ENCODE peak calls at places on chromosomes 3 and 15, in six cellular contexts. One of them, this sample, is unnamed.

GRCh38 chr15:65213241-65213640 is 2.0 kb upstream of the CILP start:
- DNase-seq in K562: no peak
- DNase-seq in CD8-positive, alpha-beta T cell: no peak
- DNase-seq in spleen: no peak
- DNase-seq in gastrocnemius medialis: peak; percentile 39
- DNase-seq in neural progenitor cell: no peak
- DNase-seq in this sample: no peak

GRCh38 chr3:162143181-162143580 is 646.6 kb downstream of the OTOL1 start:
- DNase-seq in spleen: no peak
- DNase-seq in gastrocnemius medialis: no peak
- DNase-seq in K562: no peak
- DNase-seq in neural progenitor cell: no peak
- DNase-seq in CD8-positive, alpha-beta T cell: no peak
- DNase-seq in this sample: no peak

GRCh38 chr3:39222939-39223338 is 30.5 kb upstream of the XIRP1 start:
- DNase-seq in spleen: no peak
- DNase-seq in CD8-positive, alpha-beta T cell: no peak
- DNase-seq in K562: no peak
- DNase-seq in neural progenitor cell: no peak
- DNase-seq in gastrocnemius medialis: no peak
- DNase-seq in this sample: no peak

GRCh38 chr15:65903296-65904073 is 34.2 kb downstream of the RAB11A start:
- DNase-seq in K562: no peak
- DNase-seq in CD8-positive, alpha-beta T cell: no peak
- DNase-seq in neural progenitor cell: no peak
- DNase-seq in gastrocnemius medialis: no peak
- DNase-seq in spleen: no peak
- DNase-seq in this sample: no peak

GRCh38 chr3:39814007-39814406 is 4.6 kb downstream of the MYRIP start:
- DNase-seq in K562: no peak
- DNase-seq in spleen: no peak
- DNase-seq in gastrocnemius medialis: no peak
- DNase-seq in neural progenitor cell: no peak
- DNase-seq in CD8-positive, alpha-beta T cell: no peak
- DNase-seq in this sample: no peak

GRCh38 chr3:32847520-32847919 is 29.7 kb downstream of the TRIM71 start:
- DNase-seq in CD8-positive, alpha-beta T cell: no peak
- DNase-seq in K562: peak; percentile 30
- DNase-seq in spleen: no peak
- DNase-seq in neural progenitor cell: no peak
- DNase-seq in gastrocnemius medialis: no peak
- DNase-seq in this sample: no peak

GRCh38 chr3:150464684-150465083 is 56.6 kb downstream of the TSC22D2 start:
- DNase-seq in K562: no peak
- DNase-seq in spleen: no peak
- DNase-seq in gastrocnemius medialis: no peak
- DNase-seq in neural progenitor cell: no peak
- DNase-seq in CD8-positive, alpha-beta T cell: no peak
- DNase-seq in this sample: no peak

GRCh38 chr3:127614928-127615592 is 13.9 kb upstream of the PODXL2 start:
- DNase-seq in neural progenitor cell: peak; percentile 27
- DNase-seq in gastrocnemius medialis: no peak
- DNase-seq in CD8-positive, alpha-beta T cell: no peak
- DNase-seq in spleen: no peak
- DNase-seq in K562: no peak
- DNase-seq in this sample: no peak

GRCh38 chr15:99117111-99117510 is 12.2 kb downstream of the SYNM start:
- DNase-seq in K562: no peak
- DNase-seq in spleen: no peak
- DNase-seq in gastrocnemius medialis: peak; percentile 50
- DNase-seq in neural progenitor cell: no peak
- DNase-seq in CD8-positive, alpha-beta T cell: no peak
- DNase-seq in this sample: no peak

GRCh38 chr3:50623840-50624474 is 7.0 kb downstream of the MAPKAPK3 start:
- DNase-seq in CD8-positive, alpha-beta T cell: no peak
- DNase-seq in spleen: no peak
- DNase-seq in gastrocnemius medialis: peak; percentile 75
- DNase-seq in K562: no peak
- DNase-seq in neural progenitor cell: no peak
- DNase-seq in this sample: no peak

GRCh38 chr15:44584162-44584749 is 47.3 kb downstream of the EIF3J start:
- DNase-seq in neural progenitor cell: peak; percentile 44
- DNase-seq in spleen: peak; percentile 84
- DNase-seq in CD8-positive, alpha-beta T cell: peak; percentile 74
- DNase-seq in K562: peak; percentile 22
- DNase-seq in gastrocnemius medialis: peak; percentile 28
- DNase-seq in this sample: no peak

GRCh38 chr3:31170932-31171670 is 276.6 kb upstream of the GADL1 start:
- DNase-seq in neural progenitor cell: no peak
- DNase-seq in spleen: no peak
- DNase-seq in CD8-positive, alpha-beta T cell: no peak
- DNase-seq in K562: no peak
- DNase-seq in gastrocnemius medialis: no peak
- DNase-seq in this sample: no peak

DNA sequence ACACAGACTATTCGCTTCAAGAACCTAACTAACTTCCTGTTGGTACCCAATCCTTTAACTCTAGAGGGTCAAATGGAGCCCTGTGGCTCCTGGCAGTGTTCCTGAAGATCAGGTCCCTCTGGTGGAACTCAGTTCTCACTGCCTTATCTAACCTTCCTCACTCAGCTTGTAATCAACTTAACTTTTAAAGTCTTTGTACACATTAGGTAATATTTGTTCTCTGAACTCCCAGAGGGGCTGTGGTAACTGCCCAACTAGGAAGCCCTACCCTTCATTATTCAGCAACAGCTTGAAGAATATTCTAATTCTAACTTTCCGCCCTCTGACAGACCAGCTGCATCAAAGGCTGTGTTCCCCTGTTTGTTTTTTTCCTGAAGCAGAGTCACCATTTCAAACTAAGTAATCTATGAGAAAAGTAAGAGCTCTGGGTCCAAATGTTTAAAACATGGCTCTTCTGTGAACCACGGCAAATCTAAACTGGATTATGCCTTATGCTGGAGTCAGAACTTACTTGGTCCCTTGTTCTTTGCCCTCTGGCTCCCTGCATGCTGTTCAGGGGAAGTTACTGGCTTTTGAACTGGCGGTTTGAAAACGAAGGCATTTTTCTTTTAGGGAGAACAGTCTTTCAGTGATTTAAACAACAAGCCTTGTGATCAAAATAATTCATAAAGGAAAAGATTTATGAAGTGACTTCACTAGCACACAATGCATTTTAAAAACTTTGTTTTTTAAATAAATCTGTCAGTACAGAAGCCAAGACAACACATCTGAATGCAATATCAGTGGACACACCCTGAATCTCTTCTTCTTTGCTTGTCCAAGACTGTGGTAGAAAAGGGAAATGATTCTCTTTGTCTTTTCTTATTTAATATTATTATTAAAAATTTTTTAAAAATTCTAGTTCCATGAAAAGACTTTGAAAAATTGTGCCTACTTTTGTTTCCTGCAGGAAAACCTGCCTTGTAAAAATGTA is 365.6 kb downstream of the TIGIT start:
- DNase-seq in gastrocnemius medialis: peak; percentile 21
- DNase-seq in spleen: no peak
- DNase-seq in neural progenitor cell: peak; percentile 6
- DNase-seq in K562: no peak
- DNase-seq in CD8-positive, alpha-beta T cell: no peak
- DNase-seq in this sample: no peak
- TF ChIP-seq CTCF in gastrocnemius medialis: no peak
- TF ChIP-seq CTCF in spleen: no peak
- TF ChIP-seq CTCF in neural progenitor cell: no peak
- TF ChIP-seq CTCF in K562: no peak
- TF ChIP-seq CTCF in CD8-positive, alpha-beta T cell: no peak
- TF ChIP-seq CTCF in this sample: no peak

GRCh38 chr3:43014216-43014615 is 35.1 kb downstream of the GASK1A start:
- DNase-seq in CD8-positive, alpha-beta T cell: no peak
- DNase-seq in spleen: no peak
- DNase-seq in neural progenitor cell: no peak
- DNase-seq in K562: no peak
- DNase-seq in gastrocnemius medialis: no peak
- DNase-seq in this sample: no peak

GRCh38 chr3:43015572-43016512 is 36.7 kb downstream of the GASK1A start:
- DNase-seq in CD8-positive, alpha-beta T cell: no peak
- DNase-seq in neural progenitor cell: no peak
- DNase-seq in K562: no peak
- DNase-seq in spleen: peak; percentile 22
- DNase-seq in gastrocnemius medialis: no peak
- DNase-seq in this sample: no peak

GRCh38 chr3:43016513-43016865 is 37.4 kb downstream of the GASK1A start:
- DNase-seq in CD8-positive, alpha-beta T cell: no peak
- DNase-seq in gastrocnemius medialis: no peak
- DNase-seq in spleen: no peak
- DNase-seq in neural progenitor cell: no peak
- DNase-seq in K562: no peak
- DNase-seq in this sample: no peak

GRCh38 chr3:43013743-43014155 is 34.6 kb downstream of the GASK1A start:
- DNase-seq in gastrocnemius medialis: no peak
- DNase-seq in K562: no peak
- DNase-seq in neural progenitor cell: no peak
- DNase-seq in spleen: no peak
- DNase-seq in CD8-positive, alpha-beta T cell: no peak
- DNase-seq in this sample: no peak

DNA sequence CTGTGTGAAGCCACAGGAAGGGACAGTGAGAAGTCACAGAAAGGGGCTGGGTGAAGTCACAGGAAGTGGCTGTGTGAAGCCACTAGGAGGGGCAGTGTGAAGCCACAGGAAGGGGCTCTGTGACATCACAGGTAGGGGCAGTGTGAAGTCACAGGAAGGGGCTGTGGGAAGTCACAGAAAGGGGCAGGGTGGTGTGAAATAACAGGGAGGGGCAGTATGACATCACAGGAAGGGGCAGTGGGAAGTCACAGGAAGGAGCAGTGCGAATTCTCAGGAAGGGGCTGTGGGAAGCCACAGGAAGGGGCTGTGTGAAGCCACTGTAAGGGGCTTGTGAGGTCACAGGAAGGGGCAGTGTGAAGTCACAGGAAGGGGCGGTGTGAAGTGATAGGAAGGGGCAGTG is 35.9 kb downstream of the GASK1A start:
- DNase-seq in neural progenitor cell: no peak
- DNase-seq in CD8-positive, alpha-beta T cell: no peak
- DNase-seq in spleen: no peak
- DNase-seq in gastrocnemius medialis: no peak
- DNase-seq in K562: no peak
- DNase-seq in this sample: no peak
- H3K9me3 ChIP-seq in neural progenitor cell: no peaks in the 10 kb centered on the region
- H3K9me3 ChIP-seq in CD8-positive, alpha-beta T cell: peaks cover 54% of the 10 kb centered on the region
- H3K9me3 ChIP-seq in spleen: peaks cover 66% of the 10 kb centered on the region
- H3K9me3 ChIP-seq in gastrocnemius medialis: no peaks in the 10 kb centered on the region
- H3K9me3 ChIP-seq in K562: no peaks in the 10 kb centered on the region
- H3K9me3 ChIP-seq in this sample: no peaks in the 10 kb centered on the region

GRCh38 chr3:24005669-24006068 is 60.6 kb downstream of the NR1D2 start:
- DNase-seq in K562: no peak
- DNase-seq in gastrocnemius medialis: no peak
- DNase-seq in spleen: no peak
- DNase-seq in CD8-positive, alpha-beta T cell: no peak
- DNase-seq in neural progenitor cell: no peak
- DNase-seq in this sample: no peak

GRCh38 chr3:23999012-23999641 is 54.0 kb downstream of the NR1D2 start:
- DNase-seq in spleen: no peak
- DNase-seq in gastrocnemius medialis: peak; percentile 37
- DNase-seq in CD8-positive, alpha-beta T cell: peak; percentile 64
- DNase-seq in neural progenitor cell: peak; percentile 70
- DNase-seq in K562: peak; percentile 78
- DNase-seq in this sample: peak; percentile 84

GRCh38 chr3:24002129-24002528 is 57.0 kb downstream of the NR1D2 start:
- DNase-seq in neural progenitor cell: no peak
- DNase-seq in K562: no peak
- DNase-seq in spleen: no peak
- DNase-seq in gastrocnemius medialis: no peak
- DNase-seq in CD8-positive, alpha-beta T cell: no peak
- DNase-seq in this sample: no peak

GRCh38 chr3:24003466-24003865 is 58.4 kb downstream of the NR1D2 start:
- DNase-seq in neural progenitor cell: no peak
- DNase-seq in spleen: no peak
- DNase-seq in K562: no peak
- DNase-seq in CD8-positive, alpha-beta T cell: no peak
- DNase-seq in gastrocnemius medialis: no peak
- DNase-seq in this sample: no peak

GRCh38 chr3:24004171-24004938 is 59.3 kb downstream of the NR1D2 start:
- DNase-seq in gastrocnemius medialis: no peak
- DNase-seq in neural progenitor cell: no peak
- DNase-seq in K562: no peak
- DNase-seq in spleen: no peak
- DNase-seq in CD8-positive, alpha-beta T cell: no peak
- DNase-seq in this sample: no peak
- H3K27ac ChIP-seq in gastrocnemius medialis: no peak overlapping the region
- H3K27ac ChIP-seq in neural progenitor cell: no peak overlapping the region
- H3K27ac ChIP-seq in K562: no peak overlapping the region
- H3K27ac ChIP-seq in spleen: no peak overlapping the region
- H3K27ac ChIP-seq in CD8-positive, alpha-beta T cell: no peak overlapping the region
- H3K27ac ChIP-seq in this sample: no peak overlapping the region

GRCh38 chr3:48243886-48244285 is 3.0 kb downstream of the ZNF589 start:
- DNase-seq in neural progenitor cell: no peak
- DNase-seq in spleen: no peak
- DNase-seq in CD8-positive, alpha-beta T cell: no peak
- DNase-seq in K562: no peak
- DNase-seq in gastrocnemius medialis: no peak
- DNase-seq in this sample: no peak

GRCh38 chr3:48240711-48241491 is at the start of gene ZNF589:
- DNase-seq in spleen: peak; percentile 99
- DNase-seq in gastrocnemius medialis: peak; percentile 90
- DNase-seq in CD8-positive, alpha-beta T cell: peak; percentile 94
- DNase-seq in K562: peak; percentile 96
- DNase-seq in neural progenitor cell: peak; percentile 96
- DNase-seq in this sample: peak; percentile 91

GRCh38 chr3:48236531-48236930 is 4.4 kb upstream of the ZNF589 start:
- DNase-seq in CD8-positive, alpha-beta T cell: no peak
- DNase-seq in K562: no peak
- DNase-seq in gastrocnemius medialis: peak; percentile 36
- DNase-seq in spleen: peak; percentile 16
- DNase-seq in neural progenitor cell: no peak
- DNase-seq in this sample: no peak

GRCh38 chr3:48238506-48239085 is 2.3 kb upstream of the ZNF589 start:
- DNase-seq in K562: no peak
- DNase-seq in CD8-positive, alpha-beta T cell: no peak
- DNase-seq in spleen: no peak
- DNase-seq in gastrocnemius medialis: no peak
- DNase-seq in neural progenitor cell: no peak
- DNase-seq in this sample: no peak

DNA sequence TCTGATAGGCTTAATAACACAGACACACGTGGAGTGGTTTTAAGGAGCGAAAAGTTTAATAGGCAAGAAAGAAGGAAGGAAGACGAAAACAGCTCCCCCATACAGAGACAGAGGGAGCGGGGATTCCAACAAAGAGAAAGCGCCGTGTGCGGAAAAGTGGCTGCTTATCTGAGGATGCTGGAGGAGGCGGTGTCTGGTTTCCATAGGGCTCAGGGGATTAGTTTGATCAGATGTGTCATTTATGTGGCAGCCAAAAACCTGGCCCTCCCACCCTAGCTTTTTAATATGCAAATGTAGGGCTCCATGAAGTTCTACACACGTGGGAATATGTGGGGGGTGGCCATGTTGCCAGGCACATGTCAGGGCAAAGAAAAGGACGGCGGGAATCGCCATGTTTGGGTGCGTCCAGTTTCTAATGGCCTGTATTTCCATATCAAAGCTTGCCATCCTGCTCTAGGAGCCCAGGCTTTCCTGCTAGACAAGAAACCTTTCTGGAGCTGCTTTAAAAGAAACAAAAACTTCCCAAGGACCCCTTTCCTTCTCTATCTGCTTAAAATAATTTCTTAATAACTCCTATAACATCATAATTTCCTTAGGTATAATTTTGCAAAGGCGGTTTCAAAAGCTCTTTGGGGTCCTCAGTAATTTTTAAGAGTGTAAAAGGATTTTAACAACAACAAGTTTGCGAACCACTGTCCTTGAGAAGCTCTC is 749 bp upstream of the ZNF589 start:
- DNase-seq in neural progenitor cell: peak; percentile 70
- DNase-seq in CD8-positive, alpha-beta T cell: no peak
- DNase-seq in spleen: no peak
- DNase-seq in gastrocnemius medialis: no peak
- DNase-seq in K562: peak; percentile 85
- DNase-seq in this sample: no peak
- TF ChIP-seq CTCF in neural progenitor cell: no peak
- TF ChIP-seq CTCF in CD8-positive, alpha-beta T cell: no peak
- TF ChIP-seq CTCF in spleen: no peak
- TF ChIP-seq CTCF in gastrocnemius medialis: no peak
- TF ChIP-seq CTCF in K562: no peak
- TF ChIP-seq CTCF in this sample: no peak

This sample was measured in uterus.